ENCODE peak calls at places on chromosomes 2 and 18, in eight cellular contexts. L is brain microvascular endothelial cell, G is neuronal stem cell, A is fibroblast of the aortic adventitia, K is cardiac muscle cell, Q is endothelial cell of umbilical vein, D is K562, C is cardiac fibroblast. T is an unnamed sample.

GRCh38 chr18:73060666-73061270 is 193.0 kb upstream of the NETO1 start:
- DNase-seq in G (no peak), A (peak; percentile 2), L (peak; percentile 7), Q (no peak), K (no peak), D (no peak), C (peak; percentile 10), T (no peak)

GRCh38 chr18:36075862-36076587 is 8.7 kb upstream of the RPRD1A start:
- DNase-seq in G (no peak), L (peak; percentile 31), Q (no peak), A (peak; percentile 45), K (no peak), C (peak; percentile 72), D (no peak), T (no peak)

GRCh38 chr2:39696072-39696471 is 30.4 kb downstream of the TMEM178A start:
- DNase-seq in L (peak; percentile 92), A (peak; percentile 74), D (no peak), K (peak; percentile 37), Q (peak; percentile 60), C (peak; percentile 84), G (peak; percentile 6), T (no peak)

GRCh38 chr2:209579236-209579749 is 155.4 kb downstream of the MAP2 start:
- DNase-seq in Q (peak; percentile 27), G (peak; percentile 69), K (no peak), D (no peak), A (peak; percentile 35), L (peak; percentile 12), C (peak; percentile 41), T (no peak)

GRCh38 chr2:11863513-11864328 is 117.3 kb downstream of the LPIN1 start:
- DNase-seq in C (peak; percentile 98), G (peak; percentile 91), A (peak; percentile 97), K (peak; percentile 87), L (peak; percentile 88), Q (peak; percentile 88), D (peak; percentile 90), T (peak; percentile 10)

GRCh38 chr2:39394427-39395002 is 42.6 kb downstream of the MAP4K3 start:
- DNase-seq in C (peak; percentile 37), K (no peak), G (no peak), Q (no peak), L (no peak), A (peak; percentile 46), D (no peak), T (no peak)

GRCh38 chr2:15826273-15826717 is 114.1 kb upstream of the MYCN start:
- DNase-seq in D (no peak), K (no peak), A (no peak), G (peak; percentile 39), C (no peak), Q (no peak), L (no peak), T (no peak)

GRCh38 chr2:181170256-181170655 is 189.9 kb downstream of the UBE2E3 start:
- DNase-seq in C (no peak), A (no peak), L (no peak), G (no peak), Q (no peak), D (no peak), K (no peak), T (no peak)

GRCh38 chr18:9965711-9966624 is 52.2 kb downstream of the VAPA start:
- DNase-seq in K (no peak), D (no peak), A (peak; percentile 88), G (no peak), Q (no peak), L (peak; percentile 81), C (peak; percentile 76), T (no peak)

GRCh38 chr2:130371723-130372054 is 15.8 kb downstream of the PTPN18 start:
- DNase-seq in G (no peak), C (no peak), A (no peak), Q (no peak), D (no peak), K (no peak), L (no peak), T (no peak)

GRCh38 chr18:27491772-27492171 is 306.7 kb upstream of the CHST9 start:
- DNase-seq in L (no peak), G (no peak), D (no peak), Q (no peak), A (no peak), C (no peak), K (no peak), T (no peak)

GRCh38 chr2:164599954-164600589 is 21.2 kb downstream of the GRB14 start:
- DNase-seq in L (peak; percentile 87), Q (peak; percentile 91), C (peak; percentile 82), A (peak; percentile 75), K (peak; percentile 86), G (peak; percentile 51), D (peak; percentile 67), T (peak; percentile 46)

GRCh38 chr2:83916559-83916958 is 542.5 kb downstream of the SUCLG1 start:
- DNase-seq in Q (no peak), G (no peak), D (no peak), C (no peak), A (no peak), K (no peak), L (no peak), T (no peak)

GRCh38 chr2:201049455-201049854 is 22.0 kb downstream of the HYCC2 start:
- DNase-seq in C (no peak), D (no peak), K (no peak), L (no peak), Q (no peak), G (no peak), A (no peak), T (no peak)

GRCh38 chr2:118833716-118834439 is 13.6 kb downstream of the EN1 start:
- DNase-seq in G (no peak), C (no peak), K (no peak), A (no peak), Q (no peak), L (no peak), D (no peak), T (no peak)

GRCh38 chr2:239274391-239275001 is 126.3 kb downstream of the HDAC4 start:
- DNase-seq in C (peak; percentile 59), G (peak; percentile 42), A (peak; percentile 64), D (peak; percentile 78), L (peak; percentile 81), Q (no peak), K (no peak), T (no peak)

GRCh38 chr2:239275037-239275685 is 125.7 kb downstream of the HDAC4 start:
- DNase-seq in C (peak; percentile 95), G (no peak), Q (no peak), D (peak; percentile 57), L (peak; percentile 99), A (peak; percentile 96), K (no peak), T (no peak)

GRCh38 chr2:239272626-239273025 is 128.2 kb downstream of the HDAC4 start:
- DNase-seq in L (no peak), C (no peak), A (no peak), D (no peak), K (no peak), G (no peak), Q (no peak), T (no peak)

GRCh38 chr2:239271471-239272255 is 129.2 kb downstream of the HDAC4 start:
- DNase-seq in A (peak; percentile 44), L (no peak), D (no peak), C (peak; percentile 19), K (no peak), G (no peak), Q (no peak), T (no peak)

DNA sequence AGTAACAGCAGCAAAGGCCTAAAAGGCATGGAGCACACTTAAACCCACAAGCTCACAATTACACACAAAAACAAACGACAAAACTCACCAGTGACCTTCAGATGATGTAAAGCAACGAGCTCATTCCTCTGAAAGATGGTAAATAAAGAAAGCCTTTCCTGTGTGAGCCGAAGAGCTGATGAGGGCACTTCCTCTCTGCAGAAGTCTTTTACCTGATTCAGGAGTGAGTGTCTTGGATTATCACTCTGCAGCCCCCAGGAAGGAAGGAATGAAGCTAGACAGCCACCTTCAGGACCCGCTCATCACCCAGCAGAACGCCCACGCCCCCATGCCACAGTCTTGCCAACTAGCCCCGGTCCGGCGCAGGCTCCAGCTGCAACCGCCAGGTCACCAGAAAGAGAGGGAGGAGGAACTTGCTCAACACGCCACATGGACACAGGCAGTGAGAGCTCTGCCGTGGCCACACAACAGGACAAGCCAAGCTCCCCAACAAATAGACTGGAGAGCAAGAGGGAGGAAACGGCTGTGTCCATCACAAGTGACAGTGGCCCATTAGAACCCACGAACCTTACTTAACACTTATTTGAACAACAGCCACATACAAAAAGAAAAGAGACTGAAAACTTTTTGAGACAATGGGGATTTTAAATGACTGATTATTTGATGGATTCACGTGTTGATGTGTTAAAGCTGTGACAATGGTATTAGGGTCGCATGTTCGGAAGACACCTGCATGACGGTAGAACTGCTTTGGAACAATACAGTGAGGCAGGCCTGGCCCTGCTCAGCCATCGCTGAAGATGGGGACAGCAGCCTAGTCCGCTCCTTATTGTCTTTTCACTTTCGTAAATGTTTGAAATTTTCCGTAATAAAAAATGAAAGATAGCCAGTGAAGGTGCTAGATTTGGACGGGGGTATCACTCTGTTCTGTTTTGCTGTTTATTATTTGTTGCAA is 127.3 kb downstream of the HDAC4 start:
- DNase-seq in G (no peak), D (no peak), A (no peak), Q (no peak), K (no peak), C (no peak), L (no peak), T (no peak)
- H3K4me3 ChIP-seq in G (no peak overlapping the region), D (peak overlapping the region; percentile 41), A (no peak overlapping the region), Q (no peak overlapping the region), K (no peak overlapping the region), C (no peak overlapping the region), L (no peak overlapping the region), T (no peak overlapping the region)

DNA sequence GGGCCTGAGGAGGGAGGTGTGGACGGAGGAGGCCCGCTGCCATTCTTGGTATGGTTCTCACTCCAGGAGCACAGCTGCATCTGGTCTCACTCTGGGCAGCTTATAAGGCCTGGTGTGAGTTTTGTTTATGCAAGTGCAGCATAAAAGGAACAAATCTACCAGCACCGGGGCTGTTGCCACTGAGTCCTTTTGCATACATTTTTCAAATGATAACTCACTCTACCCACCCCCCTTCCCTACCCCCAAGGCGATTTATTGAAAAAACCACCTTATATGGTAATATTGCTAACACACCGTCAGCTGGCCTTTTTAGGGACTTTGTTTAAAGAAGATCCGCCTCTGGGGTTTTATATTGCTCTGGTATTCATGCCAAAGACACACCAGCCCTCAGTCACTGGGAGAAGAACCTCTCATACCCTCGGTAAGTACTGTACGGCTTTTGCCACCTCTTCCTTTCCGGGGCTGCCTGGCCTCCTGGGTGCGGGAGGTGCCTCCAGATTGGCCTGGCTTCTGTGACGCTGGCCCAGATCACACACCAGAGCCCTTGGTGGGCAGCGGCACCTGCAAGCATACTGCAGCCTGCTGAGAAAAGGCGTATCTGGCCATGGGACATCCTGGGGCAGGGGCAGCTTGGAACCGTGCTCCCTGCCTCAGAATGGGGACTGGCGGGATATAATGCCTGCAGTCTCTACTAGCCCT is at the start of gene ACTG2:
- DNase-seq in K (no peak), G (no peak), C (no peak), D (no peak), Q (no peak), L (peak; percentile 22), A (no peak), T (no peak)
- H3K4me3 ChIP-seq in K (no peak within 1 kb of the TSS), G (no peak within 1 kb of the TSS), C (no peak within 1 kb of the TSS), D (no peak within 1 kb of the TSS), Q (no peak within 1 kb of the TSS), L (peak within 1 kb of the TSS; percentile 26), A (no peak within 1 kb of the TSS), T (no peak within 1 kb of the TSS)

GRCh38 chr2:182921234-182921633 is 54.8 kb upstream of the FRZB start:
- DNase-seq in K (no peak), A (no peak), G (no peak), C (no peak), Q (no peak), D (no peak), L (no peak), T (no peak)
- H3K4me3 ChIP-seq in K (no peak overlapping the region), A (no peak overlapping the region), G (no peak overlapping the region), C (no peak overlapping the region), Q (no peak overlapping the region), D (no peak overlapping the region), L (no peak overlapping the region), T (no peak overlapping the region)

GRCh38 chr2:238159676-238160205 is 971 bp downstream of the ERFE start:
- DNase-seq in A (no peak), C (no peak), G (no peak), L (no peak), Q (no peak), K (no peak), D (no peak), T (no peak)
- H3K4me3 ChIP-seq in A (no peak overlapping the region), C (peak overlapping the region; percentile 48), G (peak overlapping the region; percentile 40), L (no peak overlapping the region), Q (no peak overlapping the region), K (no peak overlapping the region), D (peak overlapping the region; percentile 54), T (no peak overlapping the region)